ENCODE peak calls at places on chromosome 22, in seven cellular contexts. U is lung, S is Peyer's patch, B is left lung, G is mammary epithelial cell, P is lower lobe of right lung, F is transverse colon. N is an unnamed sample.

GRCh38 chr22:27996981-27997380 is 77.9 kb upstream of the PITPNB start:
- DNase-seq in B (peak; percentile 34), F (no peak), S (no peak), G (no peak), U (no peak), P (peak; percentile 17), N (no peak)

GRCh38 chr22:29661355-29661754 is 57.9 kb downstream of the NF2 start:
- DNase-seq in G (peak; percentile 77), B (no peak), S (peak; percentile 23), F (no peak), U (no peak), P (no peak), N (peak; percentile 58)

GRCh38 chr22:20131856-20132685 is 467 bp downstream of the ZDHHC8 start:
- DNase-seq in U (peak; percentile 56), P (peak; percentile 79), G (no peak), F (peak; percentile 31), B (peak; percentile 85), S (peak; percentile 65), N (no peak)

GRCh38 chr22:45329536-45329936 is 19.8 kb downstream of the FAM118A start:
- DNase-seq in U (no peak), F (no peak), G (no peak), P (no peak), S (peak; percentile 45), B (peak; percentile 53), N (no peak)

GRCh38 chr22:39463931-39464390 is 7.1 kb downstream of the MGAT3 start:
- DNase-seq in F (no peak), G (no peak), B (no peak), P (peak; percentile 92), S (no peak), U (peak; percentile 79), N (no peak)

GRCh38 chr22:27391092-27391770 is 410.3 kb downstream of the MN1 start:
- DNase-seq in B (no peak), F (no peak), G (no peak), U (no peak), S (no peak), P (no peak), N (no peak)

GRCh38 chr22:38240734-38241252 is 32.0 kb downstream of the TMEM184B start:
- DNase-seq in F (peak; percentile 59), P (no peak), B (no peak), S (peak; percentile 59), G (peak; percentile 83), U (no peak), N (peak; percentile 91)

GRCh38 chr22:35842954-35843353 is 125.3 kb downstream of the APOL5 start:
- DNase-seq in F (no peak), B (no peak), P (no peak), U (peak; percentile 34), S (peak; percentile 53), G (peak; percentile 33), N (peak; percentile 36)

GRCh38 chr22:44887941-44888366 is 121.9 kb downstream of the PHF21B start:
- DNase-seq in S (peak; percentile 29), P (no peak), U (no peak), F (no peak), G (no peak), B (no peak), N (no peak)

GRCh38 chr22:22745225-22746060 is 101.0 kb downstream of the GGTLC2 start:
- DNase-seq in U (no peak), S (peak; percentile 82), G (no peak), F (peak; percentile 65), B (no peak), P (no peak), N (peak; percentile 19)

GRCh38 chr22:45212992-45213751 is 27.5 kb downstream of the KIAA0930 start:
- DNase-seq in P (peak; percentile 59), U (no peak), F (peak; percentile 27), S (no peak), G (peak; percentile 26), B (peak; percentile 71), N (peak; percentile 81)

GRCh38 chr22:44351685-44352377 is 39.1 kb upstream of the SHISAL1 start:
- DNase-seq in F (peak; percentile 54), P (no peak), G (peak; percentile 92), U (no peak), B (peak; percentile 61), S (peak; percentile 59), N (peak; percentile 95)

GRCh38 chr22:21816787-21817496 is 50.5 kb downstream of the MAPK1 start:
- DNase-seq in F (no peak), B (no peak), P (no peak), U (no peak), S (no peak), G (peak; percentile 90), N (peak; percentile 95)

GRCh38 chr22:44702479-44703219 is 645 bp downstream of the PRR5 start:
- DNase-seq in S (no peak), B (peak; percentile 85), P (no peak), F (no peak), U (no peak), G (peak; percentile 36), N (peak; percentile 54)

GRCh38 chr22:38796262-38796957 is 2.5 kb upstream of the DNAL4 start:
- DNase-seq in U (no peak), P (no peak), G (no peak), B (no peak), F (no peak), S (no peak), N (no peak)

GRCh38 chr22:45804986-45805325 is 133.3 kb downstream of the ATXN10 start:
- DNase-seq in U (no peak), P (no peak), B (no peak), F (no peak), G (peak; percentile 95), S (no peak), N (peak; percentile 98)

GRCh38 chr22:44254811-44255210 is 57.9 kb downstream of the SHISAL1 start:
- DNase-seq in S (no peak), G (no peak), B (no peak), P (no peak), U (no peak), F (no peak), N (no peak)

GRCh38 chr22:20229916-20230775 is 38.0 kb downstream of the RTN4R start:
- DNase-seq in P (no peak), S (no peak), F (no peak), B (no peak), G (no peak), U (no peak), N (no peak)

GRCh38 chr22:49673048-49673447 is 154.6 kb downstream of the BRD1 start:
- DNase-seq in B (no peak), P (peak; percentile 6), G (no peak), U (no peak), F (no peak), S (peak; percentile 32), N (no peak)

GRCh38 chr22:37082251-37082650 is 27.3 kb downstream of the TMPRSS6 start:
- DNase-seq in B (peak; percentile 35), P (no peak), G (no peak), F (no peak), S (no peak), U (no peak), N (peak; percentile 7)

DNA sequence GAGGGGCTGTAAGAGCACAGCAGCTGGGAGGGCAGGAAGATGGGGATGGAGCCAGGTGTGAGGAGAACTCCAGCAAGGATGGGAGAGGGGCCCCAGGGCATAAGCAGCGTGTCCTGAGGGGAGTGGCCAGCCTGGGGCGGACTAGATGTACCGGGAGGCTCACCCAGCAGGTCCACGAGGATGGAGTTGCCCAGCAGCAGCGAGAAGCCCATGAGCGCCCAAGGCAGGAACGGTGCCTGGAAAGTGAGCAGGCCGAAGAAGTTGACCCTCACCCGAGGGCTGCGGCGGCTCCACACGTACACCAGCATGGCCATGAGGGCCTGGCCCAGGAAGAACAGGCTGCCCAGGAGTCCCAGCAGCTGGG is 1.3 kb downstream of the DERL3 start:
- DNase-seq in S (no peak), B (peak; percentile 67), U (no peak), G (no peak), F (no peak), P (no peak), N (no peak)
- H3K27ac ChIP-seq in S (peak overlapping the region; percentile 61), B (no peak overlapping the region), U (no peak overlapping the region), G (no peak overlapping the region), F (peak overlapping the region; percentile 69), P (no peak overlapping the region), N (no peak overlapping the region)

DNA sequence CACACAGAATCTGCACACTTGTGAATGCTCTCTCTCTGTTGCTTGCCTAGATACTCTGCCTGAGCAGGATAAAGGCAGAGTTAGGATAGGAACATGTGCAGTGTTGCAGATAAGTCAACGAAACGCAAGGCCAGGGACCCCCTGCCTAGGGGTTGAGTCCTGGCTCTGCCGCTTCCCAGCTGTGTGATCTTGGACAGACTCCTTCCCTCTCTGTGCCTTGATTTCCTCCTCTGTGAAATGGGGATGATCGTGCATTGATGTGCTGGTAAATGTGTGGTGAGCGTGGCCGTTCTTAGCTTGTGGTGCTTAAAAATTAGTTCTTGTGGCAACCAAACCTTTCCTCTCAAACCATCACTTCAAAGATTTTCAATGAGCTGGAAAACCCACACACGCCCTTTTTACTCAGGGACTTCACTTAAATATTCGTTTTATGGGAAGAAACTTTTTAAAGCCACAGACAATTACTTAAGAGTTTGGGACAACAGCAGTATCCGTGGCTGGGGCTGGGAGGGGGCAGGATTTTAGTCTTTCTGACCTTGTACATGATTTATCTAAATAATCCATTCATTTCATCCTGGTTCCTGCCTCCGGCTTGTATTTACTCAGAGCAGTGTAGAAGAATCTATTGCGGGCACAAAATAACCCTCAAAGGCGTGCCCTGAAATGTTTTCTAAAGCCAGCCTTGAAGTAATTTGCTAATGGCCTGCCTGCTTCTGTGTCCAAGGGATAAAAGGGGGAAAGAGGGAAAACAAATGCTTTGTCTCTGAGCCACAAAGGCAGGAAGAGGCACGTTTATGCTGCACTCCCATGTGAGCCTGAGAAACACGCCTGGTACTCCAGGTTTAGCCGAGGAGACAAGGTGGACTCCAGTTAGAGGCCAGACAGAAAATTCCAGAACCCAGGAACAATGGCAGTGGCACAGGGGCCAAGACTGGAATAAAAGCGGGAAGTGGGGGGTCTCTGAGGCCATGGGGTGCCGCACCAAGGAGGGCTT is 85.0 kb upstream of the CRYBB3 start:
- DNase-seq in F (no peak), B (no peak), U (no peak), S (no peak), P (no peak), G (peak; percentile 84), N (no peak)
- H3K27ac ChIP-seq in F (peak overlapping the region; percentile 86), B (peak overlapping the region; percentile 76), U (peak overlapping the region; percentile 92), S (no peak overlapping the region), P (peak overlapping the region; percentile 87), G (peak overlapping the region; percentile 62), N (no peak overlapping the region)

DNA sequence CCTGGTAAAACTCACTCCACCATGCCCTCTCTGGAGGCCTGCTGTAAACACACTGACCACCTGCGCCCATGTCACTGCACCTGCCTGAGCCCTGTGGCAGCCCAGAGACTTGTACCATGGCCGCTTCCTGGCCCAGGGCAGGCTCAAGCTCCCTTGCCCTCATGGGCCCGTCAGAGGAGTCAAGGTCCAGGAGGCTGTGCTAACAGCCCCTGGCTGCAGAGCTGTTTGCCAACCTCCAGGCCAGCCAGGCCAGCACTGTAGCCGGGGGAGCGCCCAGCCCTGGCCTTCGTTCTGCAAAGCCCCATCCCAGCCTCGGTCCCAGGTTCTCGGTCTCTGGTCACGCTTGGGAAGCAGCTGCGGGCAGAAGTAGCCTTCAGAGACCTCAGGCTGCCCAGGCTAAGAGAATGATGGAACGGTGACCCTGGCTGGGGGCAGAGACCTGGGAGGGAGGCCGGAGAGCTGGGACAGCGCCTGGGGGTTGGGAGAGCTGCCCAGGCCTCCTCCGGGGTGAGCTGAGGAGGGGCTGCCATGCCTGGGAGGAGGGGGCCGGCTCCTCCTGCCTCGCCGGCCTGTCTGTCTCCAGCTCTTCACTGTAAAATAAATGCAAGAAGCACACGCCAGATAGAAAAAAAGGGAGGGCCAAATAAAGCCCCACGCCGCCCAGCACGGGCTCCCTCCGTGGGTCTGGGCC is 11.9 kb upstream of the TCF20 start:
- DNase-seq in S (peak; percentile 75), B (no peak), G (no peak), U (no peak), P (peak; percentile 20), F (peak; percentile 54), N (no peak)
- H3K27ac ChIP-seq in S (no peak overlapping the region), B (no peak overlapping the region), G (no peak overlapping the region), U (no peak overlapping the region), P (no peak overlapping the region), F (no peak overlapping the region), N (no peak overlapping the region)

GRCh38 chr22:17387356-17387755 is 18.1 kb downstream of the CECR2 start:
- DNase-seq in F (no peak), S (no peak), U (no peak), B (no peak), P (no peak), G (no peak), N (no peak)
- H3K27ac ChIP-seq in F (no peak overlapping the region), S (no peak overlapping the region), U (no peak overlapping the region), B (no peak overlapping the region), P (no peak overlapping the region), G (no peak overlapping the region), N (no peak overlapping the region)

N was measured in IMR-90.